ENCODE peak calls at places on chromosome X, in eight cellular contexts. R is mesendoderm; S is right cardiac atrium; O is stomach; D is fibroblast of lung; M is CD8-positive, alpha-beta T cell; E is neuronal stem cell; X is HepG2. L is an unnamed sample.

GRCh38 chrX:18424482-18425198 is 768 bp upstream of the CDKL5 start:
- DNase-seq in R (peak; percentile 52), S (peak; percentile 58), O (no peak), D (peak; percentile 46), M (peak; percentile 13), E (no peak), X (no peak), L (peak; percentile 69)

GRCh38 chrX:10902001-10902400 is 209.1 kb upstream of the HCCS start:
- DNase-seq in R (no peak), S (no peak), O (no peak), D (peak; percentile 73), M (no peak), E (no peak), X (peak; percentile 55), L (no peak)

GRCh38 chrX:31658360-31658759 is 586.5 kb upstream of the FTHL17 start:
- DNase-seq in R (peak; percentile 11), S (no peak), O (no peak), D (peak; percentile 30), M (no peak), E (no peak), X (peak; percentile 1), L (no peak)

GRCh38 chrX:129323115-129323514 is 200.2 kb downstream of the SMARCA1 start:
- DNase-seq in R (no peak), S (no peak), O (no peak), D (peak; percentile 52), M (no peak), E (no peak), X (no peak), L (no peak)

GRCh38 chrX:110026099-110026844 is 23.4 kb downstream of the TMEM164 start:
- DNase-seq in R (no peak), S (no peak), O (peak; percentile 38), D (peak; percentile 71), M (no peak), E (no peak), X (no peak), L (peak; percentile 26)

GRCh38 chrX:96843566-96843965 is 40.1 kb upstream of the RPA4 start:
- DNase-seq in R (peak; percentile 91), S (no peak), O (no peak), D (peak; percentile 7), M (no peak), E (peak; percentile 1), X (no peak), L (peak; percentile 67)

GRCh38 chrX:9465380-9466114 is 689 bp downstream of the TBL1X start:
- DNase-seq in R (peak; percentile 11), S (peak; percentile 63), O (peak; percentile 36), D (peak; percentile 10), M (peak; percentile 44), E (no peak), X (no peak), L (peak; percentile 40)

GRCh38 chrX:138711399-138712347 is at the start of gene FGF13:
- DNase-seq in R (peak; percentile 86), S (peak; percentile 49), O (peak; percentile 29), D (peak; percentile 27), M (no peak), E (peak; percentile 48), X (peak; percentile 0), L (peak; percentile 79)

GRCh38 chrX:26470946-26471345 is 255.0 kb downstream of the MAGEB5 start:
- DNase-seq in R (no peak), S (no peak), O (no peak), D (no peak), M (no peak), E (no peak), X (no peak), L (peak; percentile 10)

GRCh38 chrX:48083212-48083611 is 11.8 kb upstream of the ZNF630 start:
- DNase-seq in R (peak; percentile 58), S (no peak), O (peak; percentile 41), D (peak; percentile 29), M (peak; percentile 31), E (peak; percentile 11), X (peak; percentile 6), L (peak; percentile 54)

GRCh38 chrX:50100188-50100587 is 100.6 kb downstream of the AKAP4 start:
- DNase-seq in R (peak; percentile 44), S (no peak), O (no peak), D (no peak), M (no peak), E (no peak), X (peak; percentile 26), L (peak; percentile 23)

GRCh38 chrX:103533428-103534216 is 14.3 kb upstream of the RAB40A start:
- DNase-seq in R (peak; percentile 61), S (peak; percentile 87), O (peak; percentile 83), D (peak; percentile 44), M (peak; percentile 75), E (peak; percentile 67), X (peak; percentile 43), L (peak; percentile 74)

GRCh38 chrX:20388594-20388993 is 121.9 kb upstream of the RPS6KA3 start:
- DNase-seq in R (no peak), S (no peak), O (no peak), D (peak; percentile 67), M (no peak), E (no peak), X (no peak), L (no peak)

GRCh38 chrX:1386338-1387127 is 5.4 kb downstream of the SLC25A6 start:
- DNase-seq in R (no peak), S (peak; percentile 57), O (peak; percentile 19), D (no peak), M (no peak), E (no peak), X (no peak), L (no peak)

GRCh38 chrX:123962794-123963373 is 1.4 kb downstream of the STAG2 start:
- DNase-seq in R (peak; percentile 96), S (peak; percentile 93), O (peak; percentile 88), D (peak; percentile 94), M (peak; percentile 81), E (peak; percentile 70), X (peak; percentile 88), L (peak; percentile 92)

GRCh38 chrX:153334654-153335295 is 822 bp downstream of the ZNF275 start:
- DNase-seq in R (no peak), S (no peak), O (no peak), D (no peak), M (no peak), E (no peak), X (no peak), L (no peak)

GRCh38 chrX:45843518-45843917 is 642.8 kb upstream of the DIPK2B start:
- DNase-seq in R (peak; percentile 5), S (no peak), O (no peak), D (no peak), M (no peak), E (no peak), X (no peak), L (no peak)

GRCh38 chrX:43958529-43958928 is 14.7 kb downstream of the NDP start:
- DNase-seq in R (peak; percentile 86), S (no peak), O (no peak), D (peak; percentile 77), M (peak; percentile 8), E (peak; percentile 60), X (peak; percentile 72), L (peak; percentile 74)

GRCh38 chrX:27309406-27309805 is 153.7 kb downstream of the PPP4R3C start:
- DNase-seq in R (no peak), S (no peak), O (no peak), D (no peak), M (no peak), E (no peak), X (no peak), L (no peak)

GRCh38 chrX:150446151-150446550 is 83.0 kb downstream of the MAMLD1 start:
- DNase-seq in R (peak; percentile 64), S (no peak), O (no peak), D (no peak), M (no peak), E (no peak), X (no peak), L (peak; percentile 14)

GRCh38 chrX:48968377-48968776 is 3.3 kb downstream of the KCND1 start:
- DNase-seq in R (no peak), S (no peak), O (no peak), D (no peak), M (no peak), E (no peak), X (no peak), L (no peak)

GRCh38 chrX:6644411-6644810 is 109.5 kb upstream of the VCX3A start:
- DNase-seq in R (no peak), S (no peak), O (no peak), D (no peak), M (no peak), E (no peak), X (no peak), L (no peak)

GRCh38 chrX:30979271-30979670 is 90.2 kb upstream of the TAB3 start:
- DNase-seq in R (no peak), S (no peak), O (no peak), D (no peak), M (no peak), E (no peak), X (peak; percentile 56), L (no peak)

GRCh38 chrX:110216027-110216426 is 101.9 kb downstream of the AMMECR1 start:
- DNase-seq in R (no peak), S (no peak), O (no peak), D (no peak), M (no peak), E (no peak), X (no peak), L (no peak)

GRCh38 chrX:115459883-115460564 is 101.0 kb upstream of the PLS3 start:
- DNase-seq in R (no peak), S (no peak), O (no peak), D (peak; percentile 52), M (no peak), E (no peak), X (no peak), L (no peak)

DNA sequence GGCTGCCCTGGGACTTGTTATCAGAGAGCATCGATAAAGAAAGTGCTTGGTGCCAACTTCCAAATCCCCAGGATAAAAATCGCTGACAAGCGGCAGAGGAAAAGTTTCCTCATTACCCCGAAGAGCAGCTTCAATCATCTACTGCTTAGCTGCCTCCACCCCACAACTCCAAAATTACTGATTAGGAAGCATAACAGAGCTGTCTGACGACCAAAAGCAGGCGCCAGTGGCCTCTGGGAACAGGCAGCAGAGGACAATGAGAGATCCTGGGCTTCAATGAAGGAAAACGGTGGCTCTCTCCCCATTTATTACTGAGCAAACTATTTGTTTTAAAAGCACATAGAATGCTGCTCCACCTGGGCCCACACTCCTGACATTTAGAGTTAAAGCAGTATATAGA is 20.6 kb downstream of the BCOR start:
- DNase-seq in R (no peak), S (no peak), O (no peak), D (no peak), M (no peak), E (no peak), X (no peak), L (no peak)
- H3K4me1 ChIP-seq in R (no peaks in the 10 kb centered on the region), S (peaks cover 8% of the 10 kb centered on the region), O (peaks cover 5% of the 10 kb centered on the region), D (no peaks in the 10 kb centered on the region), M (peaks cover 9% of the 10 kb centered on the region), E (peaks cover 14% of the 10 kb centered on the region), X (peaks cover 16% of the 10 kb centered on the region), L (peaks cover 39% of the 10 kb centered on the region)

GRCh38 chrX:21952624-21953023 is 12.1 kb downstream of the SMS start:
- DNase-seq in R (no peak), S (no peak), O (no peak), D (no peak), M (no peak), E (no peak), X (no peak), L (no peak)
- H3K4me1 ChIP-seq in R (no peaks in the 10 kb centered on the region), S (peaks cover 3% of the 10 kb centered on the region), O (no peaks in the 10 kb centered on the region), D (no peaks in the 10 kb centered on the region), M (no peaks in the 10 kb centered on the region), E (no peaks in the 10 kb centered on the region), X (peaks cover 20% of the 10 kb centered on the region), L (peaks cover 16% of the 10 kb centered on the region)

GRCh38 chrX:66000628-66001275 is 39.1 kb downstream of the VSIG4 start:
- DNase-seq in R (no peak), S (no peak), O (no peak), D (no peak), M (no peak), E (no peak), X (no peak), L (no peak)
- H3K4me1 ChIP-seq in R (no peaks in the 10 kb centered on the region), S (no peaks in the 10 kb centered on the region), O (no peaks in the 10 kb centered on the region), D (no peaks in the 10 kb centered on the region), M (peaks cover 62% of the 10 kb centered on the region), E (no peaks in the 10 kb centered on the region), X (no peaks in the 10 kb centered on the region), L (peaks cover 6% of the 10 kb centered on the region)

GRCh38 chrX:107739541-107739940 is 36.0 kb downstream of the TSC22D3 start:
- DNase-seq in R (no peak), S (no peak), O (no peak), D (no peak), M (no peak), E (no peak), X (no peak), L (no peak)
- H3K4me1 ChIP-seq in R (peaks cover 11% of the 10 kb centered on the region), S (peaks cover 49% of the 10 kb centered on the region), O (peaks cover 68% of the 10 kb centered on the region), D (peaks cover 4% of the 10 kb centered on the region), M (peaks cover 48% of the 10 kb centered on the region), E (peaks cover 14% of the 10 kb centered on the region), X (peaks cover 50% of the 10 kb centered on the region), L (peaks cover 26% of the 10 kb centered on the region)